ENCODE peak calls at places on chromosomes 3 and 15, in five cellular contexts. R, I, M, S and F are unnamed samples.

GRCh38 chr3:64311424-64311920 is 86.2 kb upstream of the PRICKLE2 start:
- DNase-seq in R (no peak), I (peak), M (no peak), S (no peak), F (peak)

GRCh38 chr3:128317101-128317697 is 149.5 kb downstream of the DNAJB8 start:
- DNase-seq in R (no peak), I (no peak), M (no peak), S (no peak), F (no peak)

GRCh38 chr3:149480326-149481017 is 6.0 kb downstream of the TM4SF4 start:
- DNase-seq in R (peak), I (peak), M (peak), S (peak), F (peak)

GRCh38 chr3:110881069-110881468 is 190.5 kb upstream of the NECTIN3 start:
- DNase-seq in R (peak), I (peak), M (peak), S (peak), F (peak)

GRCh38 chr3:119604878-119605277 is 7.2 kb downstream of the PLA1A start:
- DNase-seq in R (peak), I (peak), M (no peak), S (no peak), F (peak)

GRCh38 chr15:47415539-47415971 is 301.8 kb upstream of the SEMA6D start:
- DNase-seq in R (no peak), I (peak), M (no peak), S (no peak), F (peak)

GRCh38 chr3:131216801-131217200 is 164.8 kb upstream of the NUDT16 start:
- DNase-seq in R (peak), I (peak), M (peak), S (no peak), F (peak)

GRCh38 chr3:119796785-119797184 is 14.9 kb downstream of the NR1I2 start:
- DNase-seq in R (no peak), I (no peak), M (no peak), S (no peak), F (no peak)

GRCh38 chr15:36507458-36507857 is 72.0 kb upstream of the CDIN1 start:
- DNase-seq in R (no peak), I (no peak), M (no peak), S (no peak), F (no peak)

GRCh38 chr3:160027541-160028195 is 39.0 kb downstream of the IL12A start:
- DNase-seq in R (peak), I (peak), M (peak), S (no peak), F (peak)

GRCh38 chr15:74044267-74045110 is 37.9 kb downstream of the GOLGA6A start:
- DNase-seq in R (no peak), I (no peak), M (no peak), S (peak), F (no peak)

GRCh38 chr3:28745436-28745835 is 396.8 kb upstream of the AZI2 start:
- DNase-seq in R (no peak), I (no peak), M (no peak), S (no peak), F (peak)

GRCh38 chr3:42499478-42499871 is 3.0 kb upstream of the VIPR1 start:
- DNase-seq in R (no peak), I (no peak), M (no peak), S (peak), F (no peak)

GRCh38 chr15:85583404-85584390 is 203.3 kb downstream of the AKAP13 start:
- DNase-seq in R (no peak), I (peak), M (peak), S (peak), F (peak)

GRCh38 chr3:146154316-146154715 is 6.7 kb downstream of the PLOD2 start:
- DNase-seq in R (no peak), I (no peak), M (no peak), S (no peak), F (no peak)

GRCh38 chr15:90585863-90586262 is 56.1 kb downstream of the CRTC3 start:
- DNase-seq in R (peak), I (no peak), M (no peak), S (no peak), F (peak)

GRCh38 chr3:26281284-26281977 is 341.1 kb upstream of the LRRC3B start:
- DNase-seq in R (no peak), I (no peak), M (no peak), S (no peak), F (no peak)

GRCh38 chr3:194109192-194109863 is 26.6 kb upstream of the HES1 start:
- DNase-seq in R (no peak), I (no peak), M (no peak), S (no peak), F (no peak)

GRCh38 chr3:144989756-144990155 is 1018.1 kb downstream of the DIPK2A start:
- DNase-seq in R (no peak), I (no peak), M (no peak), S (no peak), F (peak)

GRCh38 chr15:29972051-29972450 is 110.7 kb upstream of the GOLGA8J start:
- DNase-seq in R (no peak), I (no peak), M (no peak), S (no peak), F (no peak)

GRCh38 chr15:29970402-29970695 is 112.4 kb upstream of the GOLGA8J start:
- DNase-seq in R (peak), I (no peak), M (no peak), S (no peak), F (peak)

GRCh38 chr15:29969587-29970401 is 113.0 kb upstream of the GOLGA8J start:
- DNase-seq in R (no peak), I (no peak), M (no peak), S (no peak), F (peak)

GRCh38 chr15:29962404-29962803 is 120.4 kb upstream of the GOLGA8J start:
- DNase-seq in R (no peak), I (no peak), M (no peak), S (no peak), F (no peak)

GRCh38 chr15:29968099-29968892 is 114.5 kb upstream of the GOLGA8J start:
- DNase-seq in R (no peak), I (no peak), M (peak), S (no peak), F (no peak)
- H3K4me3 ChIP-seq in R (peak), I (peak), M (no peak), S (peak), F (no peak)

GRCh38 chr15:67144609-67145306 is 79.4 kb downstream of the SMAD3 start:
- DNase-seq in R (peak), I (peak), M (peak), S (peak), F (peak)
- H3K4me3 ChIP-seq in R (no peak), I (no peak), M (no peak), S (no peak), F (no peak)

GRCh38 chr3:192514754-192515660 is 212.3 kb downstream of the FGF12 start:
- DNase-seq in R (no peak), I (no peak), M (peak), S (no peak), F (no peak)
- H3K4me3 ChIP-seq in R (peak), I (peak), M (peak), S (peak), F (no peak)

GRCh38 chr3:126525091-126525852 is 1.3 kb downstream of the CHST13 start:
- DNase-seq in R (no peak), I (no peak), M (no peak), S (peak), F (no peak)

GRCh38 chr3:126525853-126526667 is 2.1 kb downstream of the CHST13 start:
- DNase-seq in R (no peak), I (no peak), M (no peak), S (peak), F (no peak)

GRCh38 chr3:126524429-126524988 is 554 bp downstream of the CHST13 start:
- DNase-seq in R (no peak), I (no peak), M (no peak), S (peak), F (no peak)

GRCh38 chr3:126522363-126522788 is 1.6 kb upstream of the CHST13 start:
- DNase-seq in R (peak), I (peak), M (peak), S (peak), F (peak)

DNA sequence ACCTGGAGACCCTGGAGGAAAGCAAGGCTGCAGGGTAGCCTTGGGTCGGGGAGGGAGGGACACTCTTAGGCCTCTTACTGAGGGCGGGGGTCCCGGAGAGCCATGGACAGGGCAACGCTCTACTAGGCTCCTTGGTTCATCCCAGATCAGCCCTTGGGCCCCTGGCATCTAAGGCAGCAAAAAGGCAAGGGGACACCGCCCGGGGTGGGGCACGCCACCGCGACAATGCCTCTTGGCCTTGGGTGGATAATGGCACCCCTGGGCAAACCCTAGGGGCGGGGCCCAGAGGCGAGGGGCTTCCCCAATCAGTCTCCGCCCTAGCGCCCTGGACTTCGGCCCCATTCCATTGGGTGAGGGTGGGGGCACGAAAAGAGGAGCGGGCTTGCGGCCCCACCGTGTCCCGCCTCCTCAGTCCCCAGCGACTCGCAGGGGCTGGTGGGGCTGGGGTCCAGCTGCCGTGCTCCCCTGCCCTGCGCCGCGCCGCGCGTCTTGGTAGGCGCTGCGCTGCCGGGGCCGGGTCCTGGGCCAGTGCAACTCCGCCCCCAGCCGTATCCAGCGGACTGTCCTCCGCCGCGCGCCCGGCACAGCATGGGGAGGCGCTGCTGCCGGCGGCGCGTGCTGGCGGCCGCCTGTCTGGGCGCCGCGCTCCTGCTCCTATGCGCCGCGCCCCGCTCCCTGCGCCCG is at the start of gene CHST13:
- DNase-seq in R (no peak), I (peak), M (peak), S (peak), F (peak)
- H3K4me3 ChIP-seq in R (peak), I (peak), M (no peak), S (peak), F (peak)

GRCh38 chr3:177361042-177361938 is 164.0 kb upstream of the TBL1XR1 start:
- DNase-seq in R (no peak), I (no peak), M (no peak), S (no peak), F (no peak)
- H3K4me3 ChIP-seq in R (no peak), I (no peak), M (no peak), S (no peak), F (no peak)

GRCh38 chr15:39213385-39213840 is 367.5 kb upstream of the THBS1 start:
- DNase-seq in R (peak), I (peak), M (peak), S (peak), F (peak)
- H3K4me3 ChIP-seq in R (no peak), I (no peak), M (peak), S (no peak), F (no peak)